ENCODE peak calls at places on chromosome 2, in nine cellular contexts. T is neuronal stem cell, K is right lobe of liver, D is aorta, Z is small intestine, X is right atrium auricular region, G is cardiac muscle cell, H is spleen, F is upper lobe of right lung. Y is an unnamed sample. For H3K4me1, the result is how much of the 10 kb centered on the place peaks cover.

GRCh38 chr2:158034198-158034831 is 67.4 kb upstream of the UPP2 start:
- DNase-seq in T (peak), K (no peak), D (no peak), Z (peak), X (no peak), G (peak), H (no peak), F (no peak), Y (peak)

GRCh38 chr2:223725494-223725893 is 111.9 kb downstream of the AP1S3 start:
- DNase-seq in T (peak), K (peak), D (peak), Z (peak), X (peak), G (peak), H (peak), F (no peak), Y (peak)

GRCh38 chr2:48397846-48398245 is 132.1 kb upstream of the STON1 start:
- DNase-seq in T (no peak), K (no peak), D (no peak), Z (no peak), X (no peak), G (peak), H (no peak), F (no peak), Y (no peak)

GRCh38 chr2:135960598-135961551 is 24.6 kb downstream of the DARS1 start:
- DNase-seq in T (no peak), K (no peak), D (no peak), Z (peak), X (no peak), G (no peak), H (no peak), F (no peak), Y (peak)

GRCh38 chr2:198692907-198693510 is 764.7 kb downstream of the SATB2 start:
- DNase-seq in T (no peak), K (peak), D (no peak), Z (no peak), X (no peak), G (no peak), H (no peak), F (no peak), Y (no peak)

GRCh38 chr2:23452853-23453420 is 68.0 kb downstream of the KLHL29 start:
- DNase-seq in T (no peak), K (no peak), D (no peak), Z (no peak), X (peak), G (no peak), H (no peak), F (no peak), Y (no peak)

GRCh38 chr2:75098856-75099255 is 100.5 kb downstream of the TACR1 start:
- DNase-seq in T (peak), K (no peak), D (no peak), Z (no peak), X (no peak), G (peak), H (no peak), F (no peak), Y (peak)

GRCh38 chr2:51013870-51014526 is 17.9 kb downstream of the NRXN1 start:
- DNase-seq in T (no peak), K (no peak), D (no peak), Z (no peak), X (no peak), G (no peak), H (no peak), F (no peak), Y (no peak)

GRCh38 chr2:177030391-177031000 is 182.1 kb upstream of the HNRNPA3 start:
- DNase-seq in T (peak), K (no peak), D (no peak), Z (no peak), X (no peak), G (no peak), H (no peak), F (no peak), Y (no peak)

GRCh38 chr2:30730736-30731135 is 76.5 kb downstream of the CAPN13 start:
- DNase-seq in T (no peak), K (no peak), D (no peak), Z (no peak), X (no peak), G (no peak), H (peak), F (peak), Y (no peak)

GRCh38 chr2:69581774-69582581 is 61.6 kb downstream of the AAK1 start:
- DNase-seq in T (no peak), K (peak), D (no peak), Z (no peak), X (no peak), G (no peak), H (no peak), F (no peak), Y (no peak)

GRCh38 chr2:24613154-24613814 is 122.2 kb downstream of the NCOA1 start:
- DNase-seq in T (peak), K (no peak), D (no peak), Z (peak), X (no peak), G (peak), H (no peak), F (no peak), Y (peak)

GRCh38 chr2:109324859-109325258 is 195.9 kb downstream of the SH3RF3 start:
- DNase-seq in T (no peak), K (no peak), D (peak), Z (no peak), X (peak), G (no peak), H (no peak), F (no peak), Y (no peak)

GRCh38 chr2:142188562-142188961 is 57.7 kb upstream of the LRP1B start:
- DNase-seq in T (no peak), K (no peak), D (no peak), Z (no peak), X (no peak), G (no peak), H (no peak), F (no peak), Y (no peak)

GRCh38 chr2:142290931-142291330 is 160.1 kb upstream of the LRP1B start:
- DNase-seq in T (no peak), K (no peak), D (no peak), Z (no peak), X (no peak), G (no peak), H (no peak), F (no peak), Y (no peak)

GRCh38 chr2:177335917-177336450 is 56.6 kb upstream of the AGPS start:
- DNase-seq in T (no peak), K (no peak), D (no peak), Z (no peak), X (no peak), G (no peak), H (no peak), F (no peak), Y (no peak)

GRCh38 chr2:118169359-118170005 is 81.2 kb downstream of the INSIG2 start:
- DNase-seq in T (no peak), K (peak), D (peak), Z (no peak), X (no peak), G (no peak), H (peak), F (no peak), Y (no peak)

GRCh38 chr2:226524381-226524843 is 275.2 kb downstream of the IRS1 start:
- DNase-seq in T (no peak), K (no peak), D (no peak), Z (peak), X (no peak), G (no peak), H (no peak), F (no peak), Y (no peak)

GRCh38 chr2:239339726-239340654 is 60.8 kb downstream of the HDAC4 start:
- DNase-seq in T (no peak), K (no peak), D (no peak), Z (no peak), X (no peak), G (no peak), H (no peak), F (no peak), Y (no peak)

GRCh38 chr2:128282976-128283810 is 35.5 kb downstream of the HS6ST1 start:
- DNase-seq in T (no peak), K (peak), D (peak), Z (no peak), X (no peak), G (peak), H (peak), F (peak), Y (no peak)

GRCh38 chr2:121576263-121576662 is 45.6 kb downstream of the RNU4ATAC start:
- DNase-seq in T (no peak), K (no peak), D (no peak), Z (peak), X (no peak), G (no peak), H (no peak), F (no peak), Y (no peak)

GRCh38 chr2:217851191-217852020 is 151.4 kb downstream of the TNS1 start:
- DNase-seq in T (no peak), K (no peak), D (peak), Z (no peak), X (peak), G (no peak), H (peak), F (no peak), Y (no peak)

GRCh38 chr2:80971-81736 is 34.8 kb upstream of the FAM110C start:
- DNase-seq in T (no peak), K (peak), D (no peak), Z (no peak), X (no peak), G (no peak), H (no peak), F (no peak), Y (no peak)

GRCh38 chr2:47271054-47272000 is 116.2 kb upstream of the STPG4 start:
- DNase-seq in T (no peak), K (no peak), D (no peak), Z (peak), X (no peak), G (no peak), H (no peak), F (no peak), Y (no peak)
- H3K4me1 ChIP-seq in T (under half), K (under half), D (under half), Z (under half), X (half or more), G (under half), H (under half), F (under half), Y (under half)

GRCh38 chr2:203551653-203552250 is 16.7 kb upstream of the RAPH1 start:
- DNase-seq in T (no peak), K (peak), D (no peak), Z (peak), X (no peak), G (no peak), H (no peak), F (no peak), Y (no peak)
- H3K4me3 ChIP-seq in T (no peak), K (no peak), D (no peak), Z (no peak), X (no peak), G (no peak), H (no peak), F (no peak), Y (no peak)

GRCh38 chr2:42132066-42132965 is 36.8 kb upstream of the EML4 start:
- DNase-seq in T (no peak), K (no peak), D (no peak), Z (no peak), X (no peak), G (no peak), H (no peak), F (no peak), Y (no peak)
- H3K4me1 ChIP-seq in T (under half), K (under half), D (under half), Z (under half), X (under half), G (under half), H (half or more), F (half or more), Y (under half)

DNA sequence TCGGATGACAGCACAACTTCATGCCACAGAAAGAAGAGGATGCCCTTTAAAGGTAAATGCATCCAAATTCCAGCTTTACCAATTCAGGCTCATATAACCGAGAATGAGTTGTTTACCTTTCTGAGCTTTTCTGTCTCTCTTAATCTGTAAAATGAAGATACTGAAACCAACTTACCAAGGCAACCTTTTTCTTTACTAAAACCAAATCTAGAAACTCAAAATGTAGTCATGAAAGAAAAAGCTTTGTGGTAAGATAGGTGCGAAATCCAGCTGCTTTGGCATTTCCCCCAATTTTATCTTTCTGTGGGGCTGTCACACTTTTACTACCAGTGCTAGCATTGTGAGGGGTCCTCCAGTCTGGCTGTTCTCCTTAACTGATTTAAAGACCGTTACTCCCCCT is 240.4 kb downstream of the IKZF2 start:
- DNase-seq in T (no peak), K (no peak), D (no peak), Z (no peak), X (no peak), G (no peak), H (no peak), F (no peak), Y (no peak)
- H3K4me3 ChIP-seq in T (no peak), K (no peak), D (no peak), Z (no peak), X (no peak), G (no peak), H (no peak), F (no peak), Y (no peak)

GRCh38 chr2:111903516-111903915 is 5.1 kb downstream of the MERTK start:
- DNase-seq in T (no peak), K (no peak), D (no peak), Z (no peak), X (no peak), G (no peak), H (no peak), F (no peak), Y (no peak)
- H3K4me1 ChIP-seq in T (under half), K (under half), D (under half), Z (under half), X (half or more), G (under half), H (under half), F (under half), Y (under half)

GRCh38 chr2:96207073-96207777 is 1.4 kb downstream of the STARD7 start:
- DNase-seq in T (no peak), K (no peak), D (no peak), Z (no peak), X (no peak), G (peak), H (no peak), F (no peak), Y (no peak)

GRCh38 chr2:96209011-96209728 is 543 bp upstream of the STARD7 start:
- DNase-seq in T (no peak), K (no peak), D (no peak), Z (no peak), X (no peak), G (no peak), H (no peak), F (no peak), Y (no peak)

GRCh38 chr2:96207778-96208143 is 866 bp downstream of the STARD7 start:
- DNase-seq in T (no peak), K (no peak), D (no peak), Z (no peak), X (no peak), G (no peak), H (no peak), F (no peak), Y (no peak)

GRCh38 chr2:96208144-96209010 is at the start of gene STARD7:
- DNase-seq in T (peak), K (peak), D (peak), Z (peak), X (peak), G (peak), H (peak), F (peak), Y (peak)

DNA sequence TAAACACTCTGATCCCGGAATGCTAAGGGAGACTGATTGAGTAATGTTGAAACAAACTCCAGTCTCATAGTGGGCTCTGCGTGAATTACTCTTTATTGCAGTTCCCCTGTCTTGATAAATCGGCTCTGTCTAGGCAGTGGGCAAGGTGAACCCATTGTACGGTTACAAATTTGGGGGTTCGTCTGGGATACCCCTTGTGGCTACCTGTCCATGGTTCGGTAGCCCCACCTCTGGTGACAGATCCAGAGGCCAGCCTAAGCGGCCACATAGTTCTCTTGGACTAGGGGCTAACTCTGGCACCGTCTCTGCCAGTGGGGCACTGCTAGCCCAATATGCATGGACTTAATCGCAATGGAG is 1.1 kb upstream of the STARD7 start:
- DNase-seq in T (no peak), K (no peak), D (no peak), Z (no peak), X (no peak), G (no peak), H (no peak), F (no peak), Y (no peak)
- H3K4me3 ChIP-seq in T (no peak), K (no peak), D (no peak), Z (no peak), X (peak), G (peak), H (peak), F (peak), Y (no peak)

GRCh38 chr2:119428488-119429224 is 3.0 kb upstream of the TMEM37 start:
- DNase-seq in T (no peak), K (no peak), D (peak), Z (no peak), X (no peak), G (peak), H (no peak), F (no peak), Y (no peak)

GRCh38 chr2:119431155-119431975 is at the start of gene TMEM37:
- DNase-seq in T (peak), K (peak), D (peak), Z (peak), X (no peak), G (peak), H (peak), F (peak), Y (peak)

GRCh38 chr2:119430023-119430498 is 1.6 kb upstream of the TMEM37 start:
- DNase-seq in T (no peak), K (no peak), D (no peak), Z (no peak), X (no peak), G (no peak), H (no peak), F (no peak), Y (no peak)

GRCh38 chr2:119427756-119428155 is 3.9 kb upstream of the TMEM37 start:
- DNase-seq in T (no peak), K (no peak), D (no peak), Z (no peak), X (no peak), G (no peak), H (no peak), F (no peak), Y (no peak)

GRCh38 chr2:119429225-119430000 is 2.2 kb upstream of the TMEM37 start:
- DNase-seq in T (no peak), K (no peak), D (no peak), Z (peak), X (no peak), G (no peak), H (no peak), F (no peak), Y (no peak)
- H3K4me1 ChIP-seq in T (under half), K (under half), D (under half), Z (under half), X (under half), G (under half), H (under half), F (half or more), Y (under half)

GRCh38 chr2:236376566-236377244 is 112.5 kb upstream of the ASB18 start:
- DNase-seq in T (no peak), K (no peak), D (no peak), Z (no peak), X (no peak), G (no peak), H (no peak), F (no peak), Y (no peak)
- H3K4me3 ChIP-seq in T (no peak), K (no peak), D (no peak), Z (no peak), X (no peak), G (no peak), H (no peak), F (no peak), Y (no peak)

GRCh38 chr2:101811226-101812015 is 113.9 kb downstream of the MAP4K4 start:
- DNase-seq in T (no peak), K (no peak), D (no peak), Z (no peak), X (no peak), G (no peak), H (no peak), F (no peak), Y (no peak)
- H3K4me1 ChIP-seq in T (under half), K (under half), D (under half), Z (under half), X (under half), G (under half), H (under half), F (under half), Y (under half)

GRCh38 chr2:12727085-12727484 is 10.3 kb downstream of the TRIB2 start:
- DNase-seq in T (no peak), K (no peak), D (no peak), Z (no peak), X (no peak), G (no peak), H (no peak), F (no peak), Y (no peak)
- H3K4me3 ChIP-seq in T (no peak), K (no peak), D (no peak), Z (no peak), X (no peak), G (no peak), H (no peak), F (no peak), Y (no peak)

Y was measured in iPS DF 6.9.